ENCODE peak calls at places on chromosomes 12 and 14, in eight cellular contexts. I is caudate nucleus, C is non-pigmented ciliary epithelial cell, Y is fibroblast of pulmonary artery, N is GM23338, Q is keratinocyte, B is GM12865, P is C1 segment of cervical spinal cord. R is an unnamed sample.

GRCh38 chr14:24874514-24875202 is 175.3 kb downstream of the STXBP6 start:
- DNase-seq in N (no peak), P (no peak), B (no peak), Y (no peak), Q (no peak), C (no peak), I (no peak), R (no peak)

GRCh38 chr14:44803239-44803905 is 158.4 kb downstream of the KLHL28 start:
- DNase-seq in P (no peak), N (peak; percentile 76), B (peak; percentile 35), Q (peak; percentile 1), Y (peak; percentile 83), C (no peak), I (no peak), R (no peak)

GRCh38 chr12:43459285-43459684 is 92.7 kb downstream of the ADAMTS20 start:
- DNase-seq in P (no peak), Q (no peak), C (no peak), I (no peak), N (no peak), Y (no peak), B (no peak), R (no peak)

GRCh38 chr14:35789651-35790050 is 19.4 kb downstream of the RALGAPA1 start:
- DNase-seq in B (peak; percentile 5), Q (no peak), I (no peak), P (no peak), C (peak; percentile 54), Y (no peak), N (no peak), R (no peak)

GRCh38 chr12:52313926-52314325 is 7.3 kb downstream of the KRT83 start:
- DNase-seq in I (no peak), P (no peak), Q (no peak), C (no peak), N (no peak), B (no peak), Y (no peak), R (no peak)

GRCh38 chr12:20492251-20492728 is 124.0 kb downstream of the PDE3A start:
- DNase-seq in C (no peak), Y (peak; percentile 63), I (no peak), P (no peak), Q (no peak), N (peak; percentile 22), B (peak; percentile 56), R (no peak)

GRCh38 chr12:31106101-31106803 is 32.6 kb downstream of the DDX11 start:
- DNase-seq in Y (no peak), I (no peak), C (no peak), Q (no peak), P (no peak), B (no peak), N (no peak), R (no peak)

GRCh38 chr12:96308881-96309280 is 91.4 kb downstream of the CDK17 start:
- DNase-seq in N (no peak), I (no peak), B (no peak), C (no peak), P (no peak), Y (peak; percentile 47), Q (no peak), R (no peak)

GRCh38 chr12:88646824-88647223 is 66.6 kb upstream of the KITLG start:
- DNase-seq in Y (no peak), P (no peak), N (no peak), Q (no peak), I (no peak), B (no peak), C (no peak), R (no peak)

R was measured in cortex of kidney.